ENCODE peak calls at places on chromosome X, in four cellular contexts. F is AG04450, T is mucosa of descending colon, M is thyroid gland. P is an unnamed sample.

GRCh38 chrX:97563531-97564133 is 679.9 kb downstream of the RPA4 start:
- DNase-seq in M (peak; percentile 58), F (peak; percentile 13), T (peak; percentile 31), P (no peak)

GRCh38 chrX:136272325-136272724 is 21.1 kb upstream of the MAP7D3 start:
- DNase-seq in M (no peak), F (no peak), T (no peak), P (no peak)

GRCh38 chrX:110081740-110082139 is 78.8 kb downstream of the TMEM164 start:
- DNase-seq in F (no peak), T (no peak), M (no peak), P (peak; percentile 75)

GRCh38 chrX:31199051-31199769 is 127.4 kb upstream of the FTHL17 start:
- DNase-seq in F (no peak), M (no peak), T (no peak), P (no peak)

GRCh38 chrX:72712094-72712755 is 1.9 kb downstream of the PHKA1 start:
- DNase-seq in M (peak; percentile 12), F (no peak), T (no peak), P (no peak)

GRCh38 chrX:17527135-17527701 is 152.2 kb downstream of the NHS start:
- DNase-seq in T (no peak), F (no peak), M (peak; percentile 89), P (peak; percentile 25)

GRCh38 chrX:45598841-45599240 is 398.2 kb upstream of the DIPK2B start:
- DNase-seq in F (no peak), T (no peak), M (no peak), P (no peak)

GRCh38 chrX:13899607-13900006 is 82.7 kb upstream of the GPM6B start:
- DNase-seq in T (no peak), F (peak; percentile 26), M (peak; percentile 30), P (no peak)

GRCh38 chrX:2708601-2709200 is 17.6 kb downstream of the CD99 start:
- DNase-seq in T (no peak), F (no peak), M (no peak), P (no peak)

GRCh38 chrX:22192419-22193086 is 80.2 kb upstream of the CBLL2 start:
- DNase-seq in F (peak; percentile 8), M (peak; percentile 59), T (peak; percentile 67), P (peak; percentile 79)

GRCh38 chrX:68332156-68332823 is 101.0 kb downstream of the OPHN1 start:
- DNase-seq in T (no peak), F (no peak), M (no peak), P (peak; percentile 25)

GRCh38 chrX:68416592-68416991 is 16.7 kb downstream of the OPHN1 start:
- DNase-seq in F (no peak), T (no peak), M (no peak), P (no peak)

DNA sequence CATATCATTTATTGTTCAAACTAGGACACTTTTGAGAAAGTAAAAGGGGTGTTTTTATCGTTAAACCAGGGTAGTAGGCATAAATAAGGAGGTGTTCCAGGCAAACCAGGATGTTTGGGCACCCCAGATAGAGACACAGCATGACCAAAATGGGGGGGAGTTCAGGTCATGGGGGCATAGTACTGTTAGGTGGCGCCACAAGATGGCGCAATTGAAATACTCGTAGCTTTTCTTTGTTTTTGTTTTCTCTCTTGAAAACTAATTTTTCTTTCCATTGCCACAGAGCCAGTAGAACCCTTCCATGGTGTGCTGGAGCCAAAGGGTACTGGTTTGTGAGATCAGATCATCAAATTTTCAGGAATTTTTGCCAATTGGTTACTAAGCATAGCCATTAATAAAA is 283.4 kb downstream of the BCOR start:
- DNase-seq in F (no peak), M (no peak), T (peak; percentile 33), P (no peak)
- TF ChIP-seq CTCF in F (peak; percentile 37), M (peak; percentile 19), T (peak; percentile 10), P (peak; percentile 45)

GRCh38 chrX:118652717-118653116 is 74.7 kb upstream of the IL13RA1 start:
- DNase-seq in F (no peak), M (no peak), T (no peak), P (peak; percentile 29)
- TF ChIP-seq CTCF in F (no peak), M (no peak), T (no peak), P (no peak)

GRCh38 chrX:49896951-49897350 is 17.7 kb downstream of the USP27X start:
- DNase-seq in F (no peak), T (no peak), M (no peak), P (no peak)
- TF ChIP-seq CTCF in F (no peak), T (no peak), M (no peak), P (no peak)

GRCh38 chrX:150933945-150934350 is 35.5 kb upstream of the CD99L2 start:
- DNase-seq in T (no peak), F (no peak), M (no peak), P (no peak)

GRCh38 chrX:150934453-150934852 is 36.0 kb upstream of the CD99L2 start:
- DNase-seq in T (no peak), F (no peak), M (peak; percentile 27), P (peak; percentile 36)

GRCh38 chrX:150940844-150941495 is 42.2 kb upstream of the HMGB3 start:
- DNase-seq in T (peak; percentile 31), M (no peak), F (no peak), P (no peak)

GRCh38 chrX:150936556-150936955 is 38.1 kb upstream of the CD99L2 start:
- DNase-seq in M (no peak), T (no peak), F (no peak), P (no peak)

GRCh38 chrX:150935466-150935865 is 37.0 kb upstream of the CD99L2 start:
- DNase-seq in M (no peak), F (no peak), T (no peak), P (peak; percentile 6)
- TF ChIP-seq CTCF in M (no peak), F (no peak), T (no peak), P (no peak)

P was measured in cardiac muscle cell.